ENCODE peak calls at places on chromosomes 11 and 22, in seven cellular contexts. Z is right cardiac atrium, R is dorsolateral prefrontal cortex, P is Caco-2, V is uterus, J is SK-N-SH, M is cardiac fibroblast. Q is an unnamed sample.

GRCh38 chr22:37808294-37808657 is 542 bp downstream of the GCAT start:
- DNase-seq in Z (no peak), R (no peak), J (no peak), V (no peak), M (no peak), P (no peak), Q (no peak)

GRCh38 chr22:26522592-26522991 is 10.3 kb upstream of the TFIP11 start:
- DNase-seq in Z (no peak), P (no peak), J (no peak), V (no peak), M (no peak), R (no peak), Q (no peak)

GRCh38 chr11:108654994-108655631 is 9.8 kb upstream of the DDX10 start:
- DNase-seq in Z (no peak), V (peak), J (peak), P (peak), R (no peak), M (peak), Q (no peak)

GRCh38 chr11:34637303-34637702 is 16.4 kb downstream of the EHF start:
- DNase-seq in J (no peak), R (peak), M (no peak), P (no peak), V (no peak), Z (no peak), Q (no peak)

GRCh38 chr11:72352859-72353551 is 81.3 kb downstream of the CLPB start:
- DNase-seq in V (peak), Z (no peak), P (peak), R (peak), M (peak), J (peak), Q (peak)

GRCh38 chr11:6258571-6258998 is 1.1 kb upstream of the CCKBR start:
- DNase-seq in Z (peak), J (no peak), M (peak), P (no peak), V (no peak), R (peak), Q (no peak)

GRCh38 chr11:64916040-64916847 is 765 bp downstream of the ATG2A start:
- DNase-seq in P (peak), R (no peak), Z (peak), J (peak), M (peak), V (peak), Q (no peak)

GRCh38 chr11:31089117-31089516 is 280.4 kb downstream of the DCDC1 start:
- DNase-seq in P (no peak), R (no peak), J (no peak), V (no peak), Z (no peak), M (no peak), Q (no peak)

GRCh38 chr22:30591588-30592359 is at the start of gene PES1:
- DNase-seq in J (peak), Z (peak), P (peak), V (peak), M (peak), R (peak), Q (peak)

GRCh38 chr22:29689872-29690213 is 30.0 kb upstream of the CABP7 start:
- DNase-seq in M (peak), R (peak), J (peak), P (no peak), V (peak), Z (peak), Q (no peak)

GRCh38 chr11:12727556-12728070 is 53.4 kb downstream of the TEAD1 start:
- DNase-seq in Z (no peak), J (no peak), P (no peak), M (peak), R (no peak), V (no peak), Q (peak)

GRCh38 chr22:22046370-22046769 is 63.8 kb upstream of the TOP3B start:
- DNase-seq in J (no peak), M (no peak), V (no peak), Z (no peak), P (no peak), R (no peak), Q (no peak)

GRCh38 chr22:42074153-42074750 is at the start of gene PHETA2:
- DNase-seq in Z (peak), P (peak), V (peak), M (peak), R (no peak), J (peak), Q (no peak)

GRCh38 chr11:75949023-75949672 is 134.1 kb downstream of the UVRAG start:
- DNase-seq in R (no peak), V (no peak), P (no peak), M (no peak), Z (no peak), J (peak), Q (no peak)

DNA sequence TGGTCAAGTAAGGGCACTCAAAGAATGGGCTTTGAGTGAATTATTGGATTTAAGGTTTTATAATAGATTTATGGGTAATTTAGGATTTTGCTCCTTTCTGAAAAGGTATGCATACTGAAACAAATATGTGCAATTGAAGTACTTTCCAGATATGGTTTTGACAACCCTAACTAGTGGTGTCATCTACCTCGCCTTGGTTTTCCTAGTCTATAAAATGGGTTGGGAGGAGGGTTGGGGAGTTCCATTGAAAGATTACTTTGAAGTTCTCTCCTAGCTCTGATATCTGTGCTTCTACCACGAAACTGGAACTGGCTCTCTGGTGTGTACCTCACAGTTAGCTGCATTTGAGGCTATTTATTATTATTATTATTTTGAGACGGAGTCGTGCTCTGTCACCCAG is 431 bp upstream of the SPTBN2 start:
- DNase-seq in V (no peak), P (no peak), J (no peak), M (no peak), Z (no peak), R (no peak), Q (no peak)
- H3K4me3 ChIP-seq in V (no peak), P (no peak), J (no peak), M (no peak), Z (no peak), R (peak), Q (no peak)

DNA sequence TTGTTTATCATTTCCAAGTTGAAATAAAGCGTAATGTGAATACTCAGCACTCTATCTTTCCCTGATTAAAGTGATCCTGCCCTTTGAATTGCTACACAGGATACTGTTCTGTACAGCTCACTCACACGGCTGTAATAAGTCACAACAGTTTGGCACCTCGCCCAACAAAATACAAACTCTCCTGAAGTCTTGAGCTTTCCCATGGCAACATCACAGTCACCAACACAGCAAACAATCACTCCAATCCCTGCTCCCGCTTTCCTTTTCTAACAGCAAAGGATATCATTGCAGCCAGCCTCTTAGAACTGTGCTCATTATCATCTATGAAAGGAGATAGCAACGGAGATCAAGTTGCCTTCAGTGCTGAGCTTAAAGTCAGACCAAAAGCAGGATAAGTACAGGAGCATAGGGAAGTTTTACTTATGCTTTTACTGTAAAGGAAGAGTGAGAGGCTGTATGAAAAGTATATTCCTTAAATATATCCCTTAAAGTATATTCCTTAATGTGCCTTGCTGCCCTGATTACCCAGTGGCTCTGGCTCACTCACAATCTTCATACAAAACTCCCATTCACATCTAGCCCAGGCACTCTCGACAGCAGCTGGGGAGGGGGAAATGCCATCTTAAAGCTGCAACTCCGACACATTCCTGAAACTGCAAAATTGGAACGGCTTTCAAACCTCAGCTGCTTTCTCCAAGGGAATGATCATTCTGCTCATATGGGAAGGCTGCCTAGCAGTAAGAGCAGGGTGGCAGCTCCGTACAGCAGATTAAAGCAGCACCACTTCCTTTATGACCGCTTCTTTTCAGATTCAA is 35.9 kb downstream of the MAML2 start:
- DNase-seq in Z (peak), M (peak), J (peak), R (no peak), P (no peak), V (peak), Q (peak)
- H3K4me3 ChIP-seq in Z (peak), M (peak), J (peak), R (peak), P (no peak), V (peak), Q (peak)

DNA sequence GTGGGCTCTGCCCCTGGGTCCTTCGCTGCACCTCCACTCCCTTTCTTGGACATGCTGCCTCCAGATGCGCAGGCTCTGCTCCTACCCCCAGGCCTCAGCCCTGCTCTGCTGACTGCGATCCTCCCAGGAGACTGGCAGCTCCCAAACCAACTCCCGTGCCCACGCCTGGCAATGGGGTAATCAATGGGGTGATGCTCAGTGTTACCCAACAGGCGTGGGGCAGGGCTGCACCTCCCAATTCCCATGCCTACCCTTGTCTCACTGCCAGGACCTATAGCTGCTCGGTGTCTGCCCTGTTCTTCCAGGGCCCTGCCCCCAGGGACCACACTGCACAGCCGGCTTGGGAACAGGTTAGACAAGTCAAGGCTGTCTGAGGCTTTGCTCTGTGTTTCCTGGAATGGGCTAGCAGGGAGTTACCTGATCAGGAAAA is at the start of gene ALDH3B2:
- DNase-seq in V (no peak), R (no peak), P (peak), J (no peak), Z (no peak), M (no peak), Q (no peak)
- H3K4me3 ChIP-seq in V (no peak), R (no peak), P (no peak), J (no peak), Z (no peak), M (no peak), Q (no peak)

GRCh38 chr11:62542750-62543567 is 3.6 kb downstream of the AHNAK start:
- DNase-seq in P (peak), M (peak), J (peak), R (peak), V (peak), Z (peak), Q (peak)

GRCh38 chr11:62542111-62542745 is 4.4 kb downstream of the AHNAK start:
- DNase-seq in P (no peak), M (no peak), Z (peak), R (no peak), V (no peak), J (no peak), Q (no peak)

GRCh38 chr11:62538470-62539237 is 8.0 kb downstream of the AHNAK start:
- DNase-seq in M (no peak), J (no peak), V (no peak), R (no peak), P (no peak), Z (no peak), Q (no peak)

GRCh38 chr11:62539238-62539925 is 7.2 kb downstream of the AHNAK start:
- DNase-seq in R (no peak), V (peak), J (peak), M (peak), Z (peak), P (no peak), Q (peak)

GRCh38 chr11:62540804-62541671 is 5.6 kb downstream of the AHNAK start:
- DNase-seq in V (peak), Z (peak), R (no peak), J (no peak), M (no peak), P (no peak), Q (no peak)
- H3K4me3 ChIP-seq in V (no peak), Z (peak), R (no peak), J (peak), M (peak), P (no peak), Q (peak)

DNA sequence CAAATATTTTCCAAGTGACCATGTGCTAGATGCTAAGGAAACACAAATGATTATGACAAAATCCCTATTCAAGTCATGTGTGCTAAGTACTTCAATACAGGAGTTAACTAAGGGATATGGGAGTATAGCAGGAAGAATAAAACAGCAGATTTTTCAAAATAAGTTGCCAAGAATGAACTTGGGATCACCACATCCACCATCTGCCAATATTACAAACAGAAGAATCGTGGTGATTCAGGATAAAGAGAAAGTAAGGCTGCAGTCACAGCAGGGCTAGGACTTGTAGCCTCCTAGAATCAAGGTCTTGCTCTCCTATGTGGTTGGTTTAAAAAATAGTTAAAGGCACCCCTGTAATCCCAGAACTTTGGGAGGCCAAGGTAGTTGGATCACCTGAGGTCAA is 34.3 kb downstream of the MRTFA start:
- DNase-seq in P (no peak), M (peak), J (no peak), Z (no peak), R (no peak), V (no peak), Q (no peak)
- H3K4me3 ChIP-seq in P (no peak), M (no peak), J (no peak), Z (no peak), R (no peak), V (no peak), Q (no peak)

GRCh38 chr11:122809861-122810260 is 28.4 kb upstream of the CRTAM start:
- DNase-seq in Z (no peak), R (no peak), P (no peak), J (no peak), M (no peak), V (no peak), Q (no peak)
- H3K4me3 ChIP-seq in Z (no peak), R (no peak), P (no peak), J (no peak), M (no peak), V (no peak), Q (no peak)

Q was measured in AG04449.